ENCODE peak calls at places on chromosomes 16 and 17, in nine cellular contexts. K, C, B, A, Y, M, V, F and T are unnamed samples.

GRCh38 chr17:82872591-82873520 is 33.0 kb upstream of the ZNF750 start:
- DNase-seq in F (peak; percentile 78), A (no peak), Y (no peak), B (no peak), V (peak; percentile 51), M (no peak), K (no peak), C (no peak), T (peak; percentile 70)

GRCh38 chr17:17506893-17507464 is 10.8 kb upstream of the RASD1 start:
- DNase-seq in K (no peak), C (no peak), V (no peak), F (no peak), A (no peak), Y (no peak), B (peak; percentile 70), M (no peak), T (no peak)

GRCh38 chr17:72358465-72358864 is 237.6 kb downstream of the SOX9 start:
- DNase-seq in C (no peak), A (no peak), Y (peak; percentile 56), V (no peak), K (no peak), F (no peak), M (no peak), B (no peak), T (no peak)

GRCh38 chr17:75688209-75688771 is 21.2 kb downstream of the SAP30BP start:
- DNase-seq in C (no peak), A (peak; percentile 56), M (no peak), V (no peak), B (no peak), Y (no peak), F (no peak), K (no peak), T (no peak)

GRCh38 chr17:64131606-64132270 is 1.8 kb upstream of the ERN1 start:
- DNase-seq in M (no peak), A (no peak), F (peak; percentile 48), B (no peak), C (no peak), K (no peak), Y (no peak), V (no peak), T (no peak)

GRCh38 chr17:51739245-51739886 is 419.1 kb downstream of the CA10 start:
- DNase-seq in C (no peak), A (no peak), F (no peak), B (no peak), V (no peak), K (no peak), Y (no peak), M (no peak), T (no peak)

GRCh38 chr17:17819561-17819995 is 17.2 kb downstream of the SREBF1 start:
- DNase-seq in Y (peak; percentile 93), C (no peak), B (peak; percentile 53), K (peak; percentile 95), M (peak; percentile 20), F (peak; percentile 93), V (peak; percentile 68), A (peak; percentile 97), T (peak; percentile 93)

GRCh38 chr16:29806641-29807425 is 504 bp downstream of the MAZ start:
- DNase-seq in B (peak; percentile 63), V (peak; percentile 55), F (peak; percentile 63), C (no peak), Y (peak; percentile 46), A (peak; percentile 80), K (no peak), M (no peak), T (peak; percentile 62)

GRCh38 chr16:77551352-77551751 is 116.5 kb upstream of the ADAMTS18 start:
- DNase-seq in F (no peak), C (no peak), B (no peak), Y (peak; percentile 35), A (no peak), M (no peak), V (no peak), K (no peak), T (no peak)

GRCh38 chr17:9217151-9218067 is 196.1 kb downstream of the NTN1 start:
- DNase-seq in C (no peak), F (no peak), Y (peak; percentile 90), B (no peak), M (peak; percentile 32), K (no peak), V (no peak), A (no peak), T (no peak)

GRCh38 chr16:50037791-50038190 is 12.8 kb downstream of the CNEP1R1 start:
- DNase-seq in B (no peak), M (no peak), F (no peak), V (no peak), K (no peak), A (no peak), C (no peak), Y (peak; percentile 19), T (no peak)

GRCh38 chr17:57407287-57408063 is 151.2 kb downstream of the MSI2 start:
- DNase-seq in Y (no peak), B (no peak), C (no peak), A (no peak), V (no peak), F (no peak), M (no peak), K (no peak), T (no peak)

GRCh38 chr17:38867179-38867994 is 2.5 kb upstream of the LASP1 start:
- DNase-seq in K (peak; percentile 63), C (no peak), F (no peak), Y (peak; percentile 78), A (peak; percentile 84), V (peak; percentile 48), M (no peak), B (peak; percentile 58), T (no peak)

GRCh38 chr17:44775136-44775837 is 16.5 kb downstream of the ADAM11 start:
- DNase-seq in C (peak; percentile 94), K (peak; percentile 99), M (no peak), V (peak; percentile 90), Y (peak; percentile 95), B (peak; percentile 96), F (peak; percentile 99), A (peak; percentile 99), T (peak; percentile 99)
- TF ChIP-seq CTCF in C (no peak), K (peak; percentile 34), M (no peak), V (no peak), Y (no peak), B (no peak), F (no peak), A (peak; percentile 60), T (no peak)

GRCh38 chr17:79483122-79483521 is 127.7 kb downstream of the RBFOX3 start:
- DNase-seq in M (no peak), V (no peak), Y (no peak), F (no peak), A (no peak), K (no peak), C (no peak), B (no peak), T (no peak)
- TF ChIP-seq CTCF in M (no peak), V (no peak), Y (no peak), F (no peak), A (no peak), K (no peak), C (no peak), B (no peak), T (no peak)

GRCh38 chr17:79520134-79520892 is 90.5 kb downstream of the RBFOX3 start:
- DNase-seq in A (no peak), B (no peak), C (no peak), K (no peak), M (no peak), V (no peak), F (no peak), Y (no peak), T (no peak)

GRCh38 chr17:79522414-79522813 is 88.4 kb downstream of the RBFOX3 start:
- DNase-seq in A (no peak), F (no peak), C (no peak), K (no peak), M (no peak), Y (no peak), B (no peak), V (no peak), T (no peak)

GRCh38 chr17:79519601-79520000 is 91.2 kb downstream of the RBFOX3 start:
- DNase-seq in B (no peak), Y (no peak), C (no peak), F (no peak), M (no peak), V (no peak), K (no peak), A (no peak), T (no peak)

GRCh38 chr17:79520893-79521210 is 90.0 kb downstream of the RBFOX3 start:
- DNase-seq in C (no peak), M (no peak), V (no peak), A (no peak), B (no peak), Y (no peak), K (no peak), F (no peak), T (no peak)

GRCh38 chr17:79521225-79521624 is 89.6 kb downstream of the RBFOX3 start:
- DNase-seq in M (no peak), A (no peak), C (no peak), B (no peak), K (no peak), F (no peak), Y (no peak), V (no peak), T (no peak)
- TF ChIP-seq CTCF in M (no peak), A (no peak), C (no peak), B (no peak), K (no peak), F (no peak), Y (no peak), V (no peak), T (no peak)

GRCh38 chr17:19269102-19269501 is 31.9 kb downstream of the EPN2 start:
- DNase-seq in M (no peak), Y (no peak), F (no peak), A (no peak), V (no peak), B (no peak), C (no peak), K (no peak), T (no peak)

GRCh38 chr17:19271751-19272357 is 34.7 kb downstream of the EPN2 start:
- DNase-seq in K (no peak), Y (peak; percentile 31), V (no peak), B (no peak), F (no peak), M (no peak), C (no peak), A (no peak), T (no peak)

GRCh38 chr17:19269641-19270040 is 32.5 kb downstream of the EPN2 start:
- DNase-seq in A (no peak), C (no peak), B (no peak), V (no peak), F (no peak), M (no peak), K (no peak), Y (no peak), T (no peak)

GRCh38 chr17:19270951-19271611 is 33.9 kb downstream of the EPN2 start:
- DNase-seq in V (peak; percentile 18), M (no peak), C (peak; percentile 50), K (no peak), F (peak; percentile 60), B (peak; percentile 72), A (no peak), Y (no peak), T (no peak)

DNA sequence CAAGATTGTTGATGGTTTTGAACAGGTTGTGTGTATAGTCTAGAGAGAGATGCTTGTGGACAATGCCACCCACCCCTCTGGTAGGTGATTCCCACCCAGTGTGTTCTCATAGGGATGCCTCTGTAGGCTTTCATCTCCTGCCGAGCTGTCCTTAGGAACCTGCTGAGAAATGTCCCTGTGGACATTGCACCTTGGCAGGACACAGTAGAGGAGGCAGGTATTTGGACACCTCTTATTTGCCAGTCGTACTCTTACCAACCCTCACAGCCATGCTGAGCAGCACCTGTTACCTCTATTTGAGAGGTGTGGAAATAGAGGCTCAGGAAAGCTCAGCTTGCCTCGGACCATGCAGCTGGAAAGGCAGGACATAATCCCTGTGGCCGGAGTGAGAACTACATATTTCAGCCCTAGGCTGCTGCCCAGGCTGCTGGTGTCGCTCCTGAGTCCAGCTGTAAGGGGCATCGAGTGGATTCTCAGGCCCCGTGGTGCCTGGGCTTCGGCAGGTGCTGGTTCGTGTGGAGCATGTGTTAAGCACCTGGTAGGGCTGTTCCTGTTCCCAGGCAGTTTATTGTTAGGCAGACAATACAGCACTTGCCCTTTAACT is 33.3 kb downstream of the EPN2 start:
- DNase-seq in K (no peak), V (no peak), M (no peak), Y (no peak), F (no peak), C (no peak), A (no peak), B (no peak), T (no peak)
- TF ChIP-seq CTCF in K (no peak), V (no peak), M (no peak), Y (no peak), F (no peak), C (peak; percentile 30), A (no peak), B (peak; percentile 41), T (no peak)